ENCODE peak calls at places on chromosome 10, in seven cellular contexts. C, L, W, P, O, R and T are unnamed samples.

GRCh38 chr10:4144802-4145201 is 359.8 kb upstream of the KLF6 start:
- DNase-seq in O (no peak), L (no peak), C (no peak), W (no peak), P (peak; percentile 53), R (no peak), T (no peak)

GRCh38 chr10:26723016-26723415 is 25.5 kb downstream of the PDSS1 start:
- DNase-seq in C (no peak), L (no peak), P (no peak), O (no peak), R (no peak), W (no peak), T (no peak)

GRCh38 chr10:103622935-103623574 is 129.6 kb downstream of the NEURL1 start:
- DNase-seq in P (no peak), L (no peak), R (no peak), C (no peak), W (no peak), O (no peak), T (peak; percentile 43)

GRCh38 chr10:21523557-21524008 is 1.9 kb downstream of the SKIDA1 start:
- DNase-seq in W (peak; percentile 63), L (peak; percentile 62), P (peak; percentile 78), C (peak; percentile 20), O (no peak), R (no peak), T (no peak)

GRCh38 chr10:103042129-103042528 is 124.0 kb downstream of the CNNM2 start:
- DNase-seq in L (no peak), W (no peak), R (no peak), O (no peak), C (no peak), P (no peak), T (no peak)

GRCh38 chr10:125231813-125232475 is 71.6 kb upstream of the CTBP2 start:
- DNase-seq in C (no peak), R (no peak), W (no peak), P (no peak), L (no peak), O (no peak), T (no peak)

GRCh38 chr10:63120554-63120953 is 12.6 kb upstream of the NRBF2 start:
- DNase-seq in L (peak; percentile 90), C (no peak), P (peak; percentile 97), R (peak; percentile 15), O (no peak), W (no peak), T (no peak)

GRCh38 chr10:26214538-26215461 is 1.8 kb upstream of the GAD2 start:
- DNase-seq in O (no peak), R (no peak), P (no peak), W (peak; percentile 50), C (no peak), L (no peak), T (no peak)

GRCh38 chr10:21315321-21316220 is 209.9 kb downstream of the SKIDA1 start:
- DNase-seq in P (peak; percentile 92), W (peak; percentile 85), R (peak; percentile 89), C (peak; percentile 57), O (no peak), L (peak; percentile 98), T (no peak)

GRCh38 chr10:122328676-122329075 is 45.8 kb upstream of the PLEKHA1 start:
- DNase-seq in L (no peak), W (no peak), C (no peak), R (no peak), O (no peak), P (no peak), T (no peak)

GRCh38 chr10:14184841-14185500 is 145.8 kb downstream of the FRMD4A start:
- DNase-seq in C (no peak), O (peak; percentile 72), P (peak; percentile 52), L (peak; percentile 10), W (peak; percentile 54), R (no peak), T (peak; percentile 16)

GRCh38 chr10:124745678-124746077 is 1.5 kb upstream of the FAM53B start:
- DNase-seq in R (no peak), W (peak; percentile 46), P (peak; percentile 76), C (no peak), O (no peak), L (peak; percentile 75), T (peak; percentile 62)

GRCh38 chr10:116741391-116742351 is 695 bp downstream of the HSPA12A start:
- DNase-seq in O (no peak), R (peak; percentile 14), P (no peak), W (peak; percentile 56), L (peak; percentile 30), C (peak; percentile 30), T (no peak)

GRCh38 chr10:60414111-60414510 is 24.4 kb upstream of the ANK3 start:
- DNase-seq in P (no peak), C (no peak), R (no peak), W (no peak), L (peak; percentile 31), O (no peak), T (no peak)

GRCh38 chr10:9786101-9786500 is 1231.6 kb upstream of the CELF2 start:
- DNase-seq in L (peak; percentile 47), R (no peak), P (peak; percentile 25), W (no peak), O (no peak), C (no peak), T (no peak)

GRCh38 chr10:132229834-132230556 is 43.2 kb downstream of the DPYSL4 start:
- DNase-seq in W (no peak), R (no peak), O (no peak), P (peak; percentile 12), L (peak; percentile 15), C (peak; percentile 23), T (peak; percentile 63)

GRCh38 chr10:109969907-109970306 is 37.9 kb upstream of the ADD3 start:
- DNase-seq in O (no peak), P (no peak), C (no peak), R (no peak), L (no peak), W (no peak), T (no peak)

GRCh38 chr10:65231148-65231547 is 1694.7 kb upstream of the LRRTM3 start:
- DNase-seq in R (no peak), L (no peak), W (peak; percentile 4), P (no peak), C (no peak), O (no peak), T (no peak)

GRCh38 chr10:93775330-93775729 is 17.6 kb downstream of the LGI1 start:
- DNase-seq in P (no peak), L (no peak), R (no peak), O (no peak), C (no peak), W (no peak), T (no peak)
- TF ChIP-seq CTCF in P (no peak), L (no peak), R (no peak), O (no peak), C (no peak), W (no peak), T (no peak)

GRCh38 chr10:96701265-96701664 is 19.0 kb downstream of the PIK3AP1 start:
- DNase-seq in O (no peak), R (no peak), P (no peak), L (no peak), C (no peak), W (no peak), T (no peak)

GRCh38 chr10:96703358-96703757 is 17.0 kb downstream of the PIK3AP1 start:
- DNase-seq in P (no peak), W (no peak), R (no peak), O (no peak), L (no peak), C (no peak), T (no peak)

GRCh38 chr10:96706331-96706853 is 13.9 kb downstream of the PIK3AP1 start:
- DNase-seq in O (no peak), L (no peak), W (no peak), P (no peak), R (no peak), C (no peak), T (no peak)

GRCh38 chr10:96708456-96708855 is 11.9 kb downstream of the PIK3AP1 start:
- DNase-seq in P (no peak), W (no peak), R (no peak), L (no peak), O (no peak), C (no peak), T (no peak)

DNA sequence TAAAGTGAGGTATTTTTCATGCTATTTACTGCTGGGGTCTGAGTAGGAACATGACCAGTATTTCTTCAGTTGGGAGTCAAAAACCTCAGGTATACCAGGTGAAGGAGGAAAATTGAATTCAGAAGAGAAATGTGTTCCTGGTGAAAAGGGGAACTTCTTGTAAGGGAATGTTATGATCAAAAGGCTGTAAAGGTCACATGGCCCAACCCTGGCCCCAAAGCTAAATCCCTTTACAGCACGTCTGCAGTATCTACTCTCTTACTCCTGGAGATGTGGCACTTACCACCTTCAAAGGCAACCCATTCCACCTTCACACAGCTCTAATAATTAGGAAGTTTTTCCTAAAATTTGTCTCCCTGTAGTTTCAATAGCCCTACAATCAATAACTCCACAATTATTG is 15.2 kb downstream of the PIK3AP1 start:
- DNase-seq in L (no peak), O (no peak), C (no peak), W (no peak), R (no peak), P (no peak), T (no peak)
- H3K4me1 ChIP-seq in L (no peaks in the 10 kb centered on the region), O (peaks cover 52% of the 10 kb centered on the region), C (no peaks in the 10 kb centered on the region), W (peaks cover under 1% of the 10 kb centered on the region), R (no peaks in the 10 kb centered on the region), P (no peaks in the 10 kb centered on the region), T (no peaks in the 10 kb centered on the region)

DNA sequence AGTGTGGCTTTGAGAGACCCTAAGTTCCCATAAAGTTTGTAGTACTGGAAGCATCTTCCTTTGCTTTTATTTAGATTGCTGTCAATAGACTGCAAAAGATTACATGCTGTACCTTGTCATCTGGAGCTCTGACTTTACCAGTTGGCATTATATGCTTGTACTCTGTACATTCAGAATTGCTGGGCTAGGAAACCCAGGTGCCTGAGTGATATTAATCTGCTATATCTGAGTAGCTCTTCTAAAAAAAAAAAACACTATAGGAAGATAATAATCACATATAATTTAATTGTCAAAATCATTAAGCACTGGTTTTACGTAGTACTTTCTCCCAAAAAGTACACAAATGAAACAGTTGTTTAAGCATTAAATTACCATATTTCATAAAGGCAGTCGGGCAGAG is 12.3 kb downstream of the GATA3 start:
- DNase-seq in C (no peak), L (no peak), W (no peak), P (no peak), O (no peak), R (no peak), T (no peak)
- H3K4me3 ChIP-seq in C (no peak overlapping the region), L (no peak overlapping the region), W (no peak overlapping the region), P (no peak overlapping the region), O (no peak overlapping the region), R (no peak overlapping the region), T (no peak overlapping the region)

DNA sequence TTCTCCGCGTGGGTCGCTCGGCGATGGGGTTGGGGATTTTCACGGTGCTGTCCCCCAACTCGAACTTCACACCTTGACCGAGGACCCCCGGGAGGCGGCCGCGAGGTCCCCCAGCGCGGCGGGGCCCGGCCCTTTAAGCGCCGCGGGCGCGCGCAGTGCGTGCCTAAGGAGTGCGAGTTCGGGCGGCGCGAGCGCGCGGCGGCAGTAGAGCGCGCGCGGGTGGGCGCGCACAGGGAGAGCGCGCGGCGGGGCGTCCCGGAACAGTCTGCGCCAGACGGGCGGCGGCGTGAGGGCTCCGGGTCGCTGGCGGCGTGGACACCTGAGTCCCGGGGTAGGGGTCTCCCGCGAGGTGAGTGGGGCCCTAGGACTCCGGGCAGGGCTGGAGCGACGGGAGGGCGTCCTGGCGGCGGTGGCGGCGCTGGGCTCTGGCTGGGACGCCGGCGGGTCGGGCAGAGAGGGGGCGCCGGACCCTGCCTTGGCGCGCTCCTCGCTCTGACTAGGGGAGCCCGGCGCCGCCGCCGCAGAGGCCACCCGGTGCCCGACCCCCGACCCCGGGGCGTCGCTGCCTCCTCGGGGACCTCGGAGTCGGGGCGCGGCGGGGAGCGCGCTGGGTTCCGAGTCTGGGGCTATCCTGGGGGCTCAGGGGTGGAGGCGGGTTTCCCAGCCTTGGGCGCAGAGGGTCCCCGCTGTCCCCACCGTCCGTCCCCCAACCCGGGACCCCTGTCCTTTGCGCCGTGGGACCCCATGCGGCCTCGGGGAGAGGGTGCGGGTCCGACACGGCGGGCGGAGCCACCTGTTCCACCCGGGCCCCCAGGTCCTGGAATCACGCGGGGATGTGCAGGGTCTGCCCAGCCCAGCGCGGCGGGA is at the start of gene PROSER2:
- DNase-seq in C (peak; percentile 76), P (peak; percentile 55), R (peak; percentile 25), W (peak; percentile 73), L (peak; percentile 68), O (no peak), T (peak; percentile 65)
- TF ChIP-seq CTCF in C (no peak), P (no peak), R (no peak), W (peak; percentile 23), L (peak; percentile 3), O (no peak), T (no peak)